ENCODE peak calls at places on chromosomes 5 and 9, in six cellular contexts. O, Z, I, A, D and C are unnamed samples.

GRCh38 chr5:150320048-150320555 is 17.4 kb upstream of the ARSI start:
- DNase-seq in O (peak), Z (peak), I (peak), A (peak), D (no peak), C (peak)

GRCh38 chr5:174777116-174777515 is 52.7 kb downstream of the MSX2 start:
- DNase-seq in O (no peak), Z (no peak), I (no peak), A (no peak), D (no peak), C (no peak)

GRCh38 chr9:136856541-136857141 is 4.5 kb downstream of the MAMDC4 start:
- DNase-seq in O (no peak), Z (no peak), I (no peak), A (no peak), D (no peak), C (no peak)

GRCh38 chr5:111124793-111125192 is 32.6 kb downstream of the WDR36 start:
- DNase-seq in O (no peak), Z (no peak), I (no peak), A (no peak), D (no peak), C (no peak)

GRCh38 chr5:145853952-145854351 is 18.8 kb upstream of the PRELID2 start:
- DNase-seq in O (no peak), Z (no peak), I (no peak), A (no peak), D (no peak), C (no peak)

GRCh38 chr5:90015584-90016018 is 394.0 kb downstream of the CETN3 start:
- DNase-seq in O (peak), Z (no peak), I (peak), A (no peak), D (peak), C (no peak)

GRCh38 chr9:108443741-108444140 is 412.0 kb downstream of the ACTL7B start:
- DNase-seq in O (peak), Z (no peak), I (peak), A (no peak), D (no peak), C (peak)

GRCh38 chr9:2125909-2126308 is 110.8 kb downstream of the SMARCA2 start:
- DNase-seq in O (peak), Z (no peak), I (no peak), A (no peak), D (peak), C (no peak)

GRCh38 chr9:85228111-85228855 is 513.5 kb downstream of the AGTPBP1 start:
- DNase-seq in O (no peak), Z (no peak), I (peak), A (no peak), D (no peak), C (no peak)

GRCh38 chr9:109889456-109889855 is 109.5 kb downstream of the PALM2AKAP2 start:
- DNase-seq in O (no peak), Z (no peak), I (no peak), A (no peak), D (no peak), C (no peak)

GRCh38 chr5:138545919-138546562 is 3.0 kb upstream of the ETF1 start:
- DNase-seq in O (no peak), Z (no peak), I (no peak), A (no peak), D (no peak), C (no peak)

GRCh38 chr9:131697097-131697496 is 42.8 kb downstream of the RAPGEF1 start:
- DNase-seq in O (peak), Z (peak), I (peak), A (no peak), D (no peak), C (no peak)

GRCh38 chr5:100546041-100546440 is 10.9 kb downstream of the FAM174A start:
- DNase-seq in O (no peak), Z (no peak), I (no peak), A (no peak), D (no peak), C (no peak)

GRCh38 chr5:114789773-114790402 is 379.8 kb downstream of the TRIM36 start:
- DNase-seq in O (peak), Z (no peak), I (peak), A (no peak), D (peak), C (no peak)

GRCh38 chr9:36142510-36143161 is 6.1 kb downstream of the GLIPR2 start:
- DNase-seq in O (no peak), Z (no peak), I (no peak), A (no peak), D (no peak), C (no peak)

GRCh38 chr5:136031713-136032112 is 2.9 kb downstream of the TGFBI start:
- DNase-seq in O (no peak), Z (no peak), I (peak), A (no peak), D (no peak), C (peak)

GRCh38 chr5:132873119-132873929 is at the start of gene LEAP2:
- DNase-seq in O (no peak), Z (no peak), I (peak), A (no peak), D (no peak), C (peak)

GRCh38 chr9:81871695-81872094 is 56.5 kb upstream of the SPATA31D4 start:
- DNase-seq in O (peak), Z (no peak), I (peak), A (no peak), D (no peak), C (peak)

GRCh38 chr5:102090770-102091169 is 205.3 kb downstream of the SLCO4C1 start:
- DNase-seq in O (no peak), Z (no peak), I (no peak), A (no peak), D (peak), C (no peak)

GRCh38 chr9:69324549-69325401 is at the start of gene ENTREP1:
- DNase-seq in O (peak), Z (peak), I (peak), A (no peak), D (no peak), C (peak)

GRCh38 chr5:164119806-164120440 is 614.5 kb downstream of the MAT2B start:
- DNase-seq in O (peak), Z (no peak), I (peak), A (no peak), D (peak), C (peak)

GRCh38 chr5:155822177-155822576 is 504.8 kb upstream of the SGCD start:
- DNase-seq in O (no peak), Z (no peak), I (no peak), A (no peak), D (no peak), C (no peak)

GRCh38 chr5:159451197-159452052 is 121.1 kb upstream of the IL12B start:
- DNase-seq in O (peak), Z (peak), I (peak), A (peak), D (no peak), C (peak)

GRCh38 chr5:142499591-142500384 is 175.0 kb upstream of the SPRY4 start:
- DNase-seq in O (no peak), Z (no peak), I (peak), A (no peak), D (no peak), C (peak)

GRCh38 chr9:5025416-5025815 is 40.3 kb downstream of the JAK2 start:
- DNase-seq in O (peak), Z (no peak), I (no peak), A (no peak), D (no peak), C (no peak)

GRCh38 chr5:158389786-158390185 is 530.8 kb upstream of the CLINT1 start:
- DNase-seq in O (no peak), Z (no peak), I (peak), A (no peak), D (no peak), C (no peak)

GRCh38 chr5:61332369-61332745 is 299 bp downstream of the ZSWIM6 start:
- DNase-seq in O (no peak), Z (peak), I (no peak), A (no peak), D (peak), C (peak)

GRCh38 chr9:134717056-134717455 is 75.5 kb downstream of the COL5A1 start:
- DNase-seq in O (no peak), Z (no peak), I (no peak), A (no peak), D (no peak), C (no peak)
- H3K4me3 ChIP-seq in O (no peak), Z (no peak), I (no peak), A (no peak), D (no peak), C (no peak)

GRCh38 chr5:54707841-54708240 is 190.3 kb downstream of the SNX18 start:
- DNase-seq in O (no peak), Z (no peak), I (no peak), A (no peak), D (no peak), C (no peak)
- TF ChIP-seq CTCF in O (no peak), Z (no peak), I (no peak), A (no peak), D (no peak), C (no peak)

GRCh38 chr5:172078726-172079345 is 72.4 kb upstream of the FBXW11 start:
- DNase-seq in O (peak), Z (no peak), I (no peak), A (no peak), D (no peak), C (peak)
- H3K4me3 ChIP-seq in O (no peak), Z (no peak), I (no peak), A (no peak), D (no peak), C (no peak)

GRCh38 chr9:16870606-16871357 is at the start of gene BNC2:
- DNase-seq in O (peak), Z (peak), I (peak), A (peak), D (no peak), C (peak)

GRCh38 chr9:16869140-16869903 is 1.1 kb downstream of the BNC2 start:
- DNase-seq in O (peak), Z (peak), I (peak), A (peak), D (no peak), C (no peak)

GRCh38 chr9:16869961-16870605 is 387 bp downstream of the BNC2 start:
- DNase-seq in O (no peak), Z (peak), I (peak), A (no peak), D (no peak), C (no peak)

GRCh38 chr9:16873131-16873787 is 2.8 kb upstream of the BNC2 start:
- DNase-seq in O (peak), Z (no peak), I (peak), A (no peak), D (no peak), C (peak)

DNA sequence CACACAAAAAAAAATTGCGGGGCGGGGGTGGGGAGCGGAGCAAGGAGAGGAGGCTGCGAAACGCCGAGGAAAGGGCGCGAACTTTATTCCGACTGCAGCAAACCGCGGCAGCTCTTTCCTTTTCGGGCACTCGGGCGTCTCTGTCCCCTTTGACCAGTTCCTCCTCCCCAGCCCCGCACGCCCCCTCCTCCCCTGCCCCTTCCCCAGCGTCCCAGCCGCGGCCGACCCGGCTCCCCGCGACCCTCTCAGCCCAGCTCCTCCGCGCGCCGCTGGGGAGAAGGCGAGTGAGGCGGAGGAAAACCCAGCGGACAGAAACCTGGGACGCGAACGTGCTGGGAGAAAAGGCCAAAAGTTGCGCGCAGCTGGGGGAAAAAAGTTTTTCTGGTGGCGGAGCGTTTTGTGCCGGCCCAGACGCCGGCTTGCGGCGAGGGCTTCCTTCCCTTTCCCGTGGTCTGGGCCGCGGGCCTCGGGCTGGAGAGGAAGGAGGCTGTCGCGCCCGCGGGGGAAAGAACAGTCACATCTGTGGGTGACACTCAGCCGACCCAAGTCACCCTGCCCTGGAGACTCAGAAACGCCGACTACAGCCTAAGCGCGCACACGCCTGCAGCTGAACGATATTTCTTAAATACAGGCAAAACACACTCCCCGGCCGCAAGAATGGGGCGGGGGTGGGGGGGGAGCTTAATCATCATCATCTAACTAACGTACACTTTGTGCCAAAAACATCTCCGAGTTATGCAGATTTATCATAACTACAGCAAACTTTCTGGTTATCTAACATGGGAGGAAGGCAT is 1.1 kb upstream of the BNC2 start:
- DNase-seq in O (peak), Z (peak), I (peak), A (peak), D (peak), C (peak)
- TF ChIP-seq CTCF in O (no peak), Z (no peak), I (no peak), A (no peak), D (no peak), C (no peak)